ENCODE peak calls at places on chromosomes 16 and 17, in nine cellular contexts. Z is neural progenitor cell, C is uterus, A is kidney epithelial cell, K is heart right ventricle, X is mucosa of descending colon, M is lower leg skin, N is Peyer's patch, E is psoas muscle. D is an unnamed sample.

GRCh38 chr17:79154446-79154845 is 79.8 kb downstream of the ENGASE start:
- DNase-seq in Z (no peak), C (no peak), A (no peak), K (peak; percentile 80), X (no peak), M (no peak), N (no peak), E (no peak), D (no peak)

GRCh38 chr16:14285542-14286380 is 214.6 kb downstream of the MRTFB start:
- DNase-seq in Z (peak; percentile 97), C (peak; percentile 96), A (no peak), K (peak; percentile 94), X (peak; percentile 96), M (peak; percentile 90), N (peak; percentile 97), E (peak; percentile 95), D (peak; percentile 83)

GRCh38 chr16:57607676-57608461 is 20.6 kb upstream of the ADGRG1 start:
- DNase-seq in Z (no peak), C (no peak), A (no peak), K (no peak), X (no peak), M (peak; percentile 3), N (peak; percentile 23), E (no peak), D (no peak)

GRCh38 chr17:61784510-61784909 is 78.8 kb downstream of the BRIP1 start:
- DNase-seq in Z (no peak), C (no peak), A (no peak), K (no peak), X (no peak), M (no peak), N (no peak), E (no peak), D (no peak)

GRCh38 chr17:57823469-57824401 is 26.1 kb downstream of the MRPS23 start:
- DNase-seq in Z (peak; percentile 32), C (no peak), A (no peak), K (no peak), X (no peak), M (no peak), N (no peak), E (no peak), D (no peak)

GRCh38 chr17:82657926-82658325 is 9.7 kb upstream of the WDR45B start:
- DNase-seq in Z (no peak), C (no peak), A (no peak), K (no peak), X (no peak), M (no peak), N (no peak), E (peak; percentile 33), D (no peak)

GRCh38 chr16:81902025-81902424 is 109.2 kb downstream of the SDR42E1 start:
- DNase-seq in Z (no peak), C (no peak), A (no peak), K (no peak), X (no peak), M (no peak), N (peak; percentile 22), E (no peak), D (no peak)

GRCh38 chr16:85624646-85625045 is 11.5 kb downstream of the GSE1 start:
- DNase-seq in Z (no peak), C (no peak), A (no peak), K (no peak), X (no peak), M (no peak), N (no peak), E (no peak), D (no peak)

GRCh38 chr16:47834485-47835024 is 321.2 kb downstream of the ABCC12 start:
- DNase-seq in Z (no peak), C (no peak), A (no peak), K (no peak), X (no peak), M (no peak), N (no peak), E (no peak), D (no peak)

GRCh38 chr16:9159839-9160550 is 68.6 kb downstream of the HAPSTR1 start:
- DNase-seq in Z (peak; percentile 82), C (peak; percentile 16), A (no peak), K (no peak), X (peak; percentile 78), M (peak; percentile 37), N (peak; percentile 73), E (no peak), D (peak; percentile 42)

GRCh38 chr17:74298690-74299617 is 24.9 kb downstream of the DNAI2 start:
- DNase-seq in Z (no peak), C (no peak), A (no peak), K (no peak), X (no peak), M (no peak), N (no peak), E (no peak), D (no peak)

GRCh38 chr16:58011652-58012051 is 10.4 kb downstream of the USB1 start:
- DNase-seq in Z (no peak), C (no peak), A (no peak), K (no peak), X (no peak), M (no peak), N (no peak), E (no peak), D (no peak)

GRCh38 chr17:73657473-73658116 is 13.3 kb upstream of the SDK2 start:
- DNase-seq in Z (peak; percentile 84), C (no peak), A (no peak), K (peak; percentile 63), X (peak; percentile 84), M (no peak), N (peak; percentile 68), E (no peak), D (no peak)

GRCh38 chr16:75279277-75279676 is 27.9 kb upstream of the BCAR1 start:
- DNase-seq in Z (no peak), C (no peak), A (no peak), K (no peak), X (no peak), M (no peak), N (no peak), E (no peak), D (no peak)

DNA sequence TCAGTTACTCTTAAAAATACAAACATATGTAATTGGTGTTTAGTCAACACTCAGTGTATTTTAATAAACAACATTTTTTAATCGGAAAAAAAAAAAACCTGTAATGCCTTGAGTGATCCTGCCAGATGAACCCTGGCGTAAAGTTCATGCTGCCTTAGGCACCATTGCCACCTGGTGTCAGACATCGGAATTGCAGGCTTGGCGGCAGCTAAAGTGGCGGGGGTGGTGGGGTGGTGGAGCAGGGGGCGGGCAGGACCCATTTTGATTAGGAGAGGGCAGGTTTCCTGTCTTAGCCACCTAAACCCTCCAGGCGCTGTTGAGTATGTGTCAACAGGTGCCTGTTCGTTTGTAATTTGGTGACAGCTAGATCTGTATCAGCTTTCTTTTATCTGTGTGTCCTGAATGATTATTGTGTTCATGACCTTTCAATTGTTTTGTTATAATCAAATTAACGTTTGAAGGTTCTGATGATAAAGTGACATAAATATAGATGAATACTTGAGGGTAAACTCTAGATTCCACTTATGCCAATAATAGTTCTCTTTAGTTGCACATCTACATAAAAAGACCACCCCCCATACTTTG is 588.7 kb downstream of the CDH13 start:
- DNase-seq in Z (peak; percentile 76), C (no peak), A (no peak), K (peak; percentile 18), X (peak; percentile 64), M (no peak), N (peak; percentile 70), E (no peak), D (no peak)
- TF ChIP-seq CTCF in Z (peak; percentile 93), C (peak; percentile 40), A (peak; percentile 87), K (peak; percentile 60), X (peak; percentile 75), M (no peak), N (peak; percentile 65), E (peak; percentile 52), D (peak; percentile 17)

GRCh38 chr16:80802129-80802528 is 2.3 kb downstream of the CDYL2 start:
- DNase-seq in Z (no peak), C (no peak), A (no peak), K (no peak), X (no peak), M (no peak), N (no peak), E (no peak), D (no peak)

GRCh38 chr16:80802902-80803301 is 1.5 kb downstream of the CDYL2 start:
- DNase-seq in Z (no peak), C (no peak), A (no peak), K (no peak), X (no peak), M (no peak), N (no peak), E (no peak), D (no peak)

GRCh38 chr16:80804451-80805383 is at the start of gene CDYL2:
- DNase-seq in Z (peak; percentile 75), C (no peak), A (no peak), K (peak; percentile 58), X (peak; percentile 61), M (no peak), N (peak; percentile 73), E (no peak), D (no peak)

GRCh38 chr16:80804061-80804450 is 342 bp downstream of the CDYL2 start:
- DNase-seq in Z (no peak), C (no peak), A (no peak), K (peak; percentile 59), X (peak; percentile 66), M (no peak), N (peak; percentile 64), E (peak; percentile 68), D (no peak)

GRCh38 chr16:80803341-80804060 is 897 bp downstream of the CDYL2 start:
- DNase-seq in Z (peak; percentile 63), C (no peak), A (no peak), K (peak; percentile 33), X (peak; percentile 47), M (no peak), N (peak; percentile 68), E (peak; percentile 51), D (no peak)
- TF ChIP-seq CTCF in Z (peak; percentile 72), C (no peak), A (peak; percentile 81), K (peak; percentile 32), X (peak; percentile 23), M (no peak), N (peak; percentile 42), E (no peak), D (no peak)

DNA sequence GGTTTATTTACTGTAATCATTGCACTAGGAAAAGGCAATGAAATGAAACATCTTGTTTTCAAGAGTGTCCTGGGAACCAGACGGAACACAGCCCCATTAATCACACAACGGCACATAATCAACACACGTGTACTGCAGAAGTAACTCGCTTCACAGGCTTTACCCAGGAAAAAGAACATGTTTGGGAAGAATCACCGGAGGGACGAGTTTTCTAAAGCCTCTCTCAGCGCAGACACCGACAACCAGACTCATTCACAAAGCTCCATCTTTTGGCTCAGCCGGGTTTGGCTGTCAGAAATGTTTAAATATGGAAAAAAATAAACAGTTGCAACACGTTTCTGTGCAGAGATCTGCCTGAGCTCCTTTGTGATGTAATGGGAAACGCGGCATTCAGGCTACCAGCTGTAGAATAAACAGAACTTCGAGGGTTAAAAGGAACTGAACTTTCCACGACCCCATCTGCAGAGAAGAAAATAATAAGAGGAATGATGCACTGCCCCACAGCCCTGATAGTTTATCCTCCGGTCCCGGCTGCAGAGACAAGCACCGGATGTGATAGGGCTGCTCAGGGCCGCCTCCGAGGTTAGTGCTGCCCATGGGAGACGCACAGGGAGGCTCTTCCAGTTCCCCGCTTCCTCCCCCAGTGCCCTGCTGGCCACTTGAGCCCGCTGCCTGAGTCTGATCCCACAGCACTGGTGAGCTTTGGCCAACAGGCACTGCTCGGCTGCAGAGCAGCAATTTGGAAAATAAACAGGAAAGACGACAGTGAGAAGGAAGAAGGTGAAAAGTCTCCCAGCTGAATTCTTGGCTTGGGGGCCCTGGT is 119.8 kb downstream of the HIC1 start:
- DNase-seq in Z (no peak), C (peak; percentile 60), A (no peak), K (peak; percentile 81), X (peak; percentile 40), M (no peak), N (peak; percentile 54), E (peak; percentile 84), D (no peak)
- TF ChIP-seq CTCF in Z (no peak), C (no peak), A (no peak), K (peak; percentile 15), X (no peak), M (no peak), N (no peak), E (no peak), D (no peak)

GRCh38 chr16:1330260-1330914 is 3.1 kb upstream of the BAIAP3 start:
- DNase-seq in Z (no peak), C (no peak), A (no peak), K (no peak), X (no peak), M (no peak), N (no peak), E (no peak), D (no peak)
- TF ChIP-seq CTCF in Z (peak; percentile 57), C (no peak), A (peak; percentile 57), K (peak; percentile 42), X (peak; percentile 27), M (no peak), N (peak; percentile 41), E (peak; percentile 36), D (peak; percentile 39)